ENCODE peak calls at places on chromosomes 5 and 9, in eight cellular contexts. N, V, H, M, X, U, F and G are unnamed samples.

GRCh38 chr5:72746736-72747135 is 69.7 kb upstream of the TNPO1 start:
- DNase-seq in N (no peak), V (no peak), H (no peak), M (no peak), X (no peak), U (no peak), F (no peak), G (no peak)

GRCh38 chr5:6384856-6385255 is 6.5 kb upstream of the MED10 start:
- DNase-seq in N (no peak), V (no peak), H (no peak), M (no peak), X (no peak), U (no peak), F (no peak), G (no peak)

GRCh38 chr5:124132843-124133242 is 613.6 kb downstream of the ZNF608 start:
- DNase-seq in N (no peak), V (no peak), H (no peak), M (no peak), X (no peak), U (no peak), F (no peak), G (no peak)

GRCh38 chr9:132881826-132882225 is 3.1 kb downstream of the SPACA9 start:
- DNase-seq in N (no peak), V (no peak), H (no peak), M (no peak), X (no peak), U (no peak), F (no peak), G (no peak)

GRCh38 chr9:111914749-111915424 is 18.3 kb downstream of the UGCG start:
- DNase-seq in N (no peak), V (no peak), H (no peak), M (no peak), X (no peak), U (no peak), F (no peak), G (no peak)

GRCh38 chr9:128136816-128137793 is 9.6 kb upstream of the PTGES2 start:
- DNase-seq in N (no peak), V (no peak), H (no peak), M (no peak), X (no peak), U (peak; percentile 73), F (no peak), G (peak; percentile 70)

GRCh38 chr5:95380103-95380628 is 11.0 kb upstream of the FAM81B start:
- DNase-seq in N (no peak), V (no peak), H (no peak), M (no peak), X (no peak), U (no peak), F (no peak), G (no peak)

GRCh38 chr5:179327026-179327735 is 18.1 kb downstream of the ADAMTS2 start:
- DNase-seq in N (no peak), V (no peak), H (no peak), M (peak; percentile 4), X (no peak), U (no peak), F (no peak), G (no peak)

GRCh38 chr9:131674425-131675421 is 65.2 kb downstream of the RAPGEF1 start:
- DNase-seq in N (no peak), V (no peak), H (no peak), M (no peak), X (no peak), U (no peak), F (no peak), G (no peak)

GRCh38 chr5:79595086-79595485 is 17.2 kb upstream of the TENT2 start:
- DNase-seq in N (no peak), V (no peak), H (no peak), M (no peak), X (no peak), U (no peak), F (no peak), G (no peak)

GRCh38 chr9:76657265-76657664 is 107.0 kb upstream of the PCA3 start:
- DNase-seq in N (no peak), V (no peak), H (no peak), M (no peak), X (no peak), U (no peak), F (no peak), G (no peak)

GRCh38 chr5:125722550-125722949 is 700.7 kb upstream of the GRAMD2B start:
- DNase-seq in N (no peak), V (no peak), H (no peak), M (no peak), X (no peak), U (no peak), F (no peak), G (no peak)

GRCh38 chr5:17807069-17807468 is 172.8 kb downstream of the TAF11L14 start:
- DNase-seq in N (no peak), V (no peak), H (no peak), M (no peak), X (no peak), U (no peak), F (no peak), G (no peak)

GRCh38 chr5:169801324-169801777 is 164.3 kb downstream of the DOCK2 start:
- DNase-seq in N (no peak), V (no peak), H (no peak), M (no peak), X (peak; percentile 60), U (no peak), F (no peak), G (no peak)

GRCh38 chr5:153551537-153552079 is 61.1 kb downstream of the GRIA1 start:
- DNase-seq in N (no peak), V (no peak), H (peak; percentile 51), M (no peak), X (no peak), U (peak; percentile 88), F (no peak), G (peak; percentile 83)

GRCh38 chr5:82107277-82107676 is 135.5 kb downstream of the ATG10 start:
- DNase-seq in N (no peak), V (no peak), H (peak; percentile 10), M (no peak), X (no peak), U (no peak), F (no peak), G (peak; percentile 3)

GRCh38 chr9:101138516-101138915 is 110.0 kb downstream of the PLPPR1 start:
- DNase-seq in N (no peak), V (no peak), H (no peak), M (no peak), X (no peak), U (no peak), F (no peak), G (no peak)

GRCh38 chr9:93133641-93134017 is 422 bp downstream of the NINJ1 start:
- DNase-seq in N (peak; percentile 83), V (peak; percentile 51), H (peak; percentile 60), M (peak; percentile 58), X (peak; percentile 90), U (no peak), F (peak; percentile 78), G (peak; percentile 72)

DNA sequence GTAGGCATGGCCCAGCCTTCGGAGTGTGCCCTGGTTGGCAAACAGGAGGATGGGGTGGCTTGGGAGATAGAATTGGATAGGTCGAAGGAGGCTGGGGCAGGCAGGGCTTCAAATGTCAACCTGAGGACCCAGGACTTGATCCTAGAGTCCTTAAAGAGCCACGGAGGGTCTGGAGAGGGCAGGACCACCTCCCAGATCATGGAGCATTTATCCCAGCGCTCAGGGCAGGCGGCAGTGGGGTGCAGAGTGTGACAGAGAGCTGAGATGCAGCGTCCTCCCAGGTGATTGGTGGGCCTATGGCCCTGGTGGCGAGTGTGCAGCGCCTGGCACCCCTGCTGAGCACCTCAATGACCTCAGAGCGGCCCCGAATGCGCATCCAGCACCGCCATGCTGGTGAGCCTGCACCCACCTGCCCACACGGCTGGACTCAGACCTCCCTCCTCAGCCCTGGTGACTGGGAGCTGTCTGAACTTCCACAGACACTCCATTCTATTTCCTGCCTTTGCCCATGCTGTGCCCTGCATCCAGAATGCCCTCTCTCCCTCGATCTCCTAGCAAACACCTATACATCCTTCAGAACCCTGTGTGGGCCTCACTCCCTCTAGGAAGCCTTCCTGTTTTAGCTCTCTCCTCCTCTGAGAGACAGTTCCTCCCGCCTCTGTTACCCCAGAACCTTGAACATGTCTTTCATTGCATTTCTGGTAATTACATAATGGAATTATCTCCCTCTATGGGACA is 6.3 kb downstream of the ADGRD2 start:
- DNase-seq in N (no peak), V (no peak), H (no peak), M (no peak), X (no peak), U (no peak), F (no peak), G (no peak)
- TF ChIP-seq CTCF in N (no peak), V (no peak), H (no peak), M (no peak), X (no peak), U (no peak), F (no peak), G (no peak)

DNA sequence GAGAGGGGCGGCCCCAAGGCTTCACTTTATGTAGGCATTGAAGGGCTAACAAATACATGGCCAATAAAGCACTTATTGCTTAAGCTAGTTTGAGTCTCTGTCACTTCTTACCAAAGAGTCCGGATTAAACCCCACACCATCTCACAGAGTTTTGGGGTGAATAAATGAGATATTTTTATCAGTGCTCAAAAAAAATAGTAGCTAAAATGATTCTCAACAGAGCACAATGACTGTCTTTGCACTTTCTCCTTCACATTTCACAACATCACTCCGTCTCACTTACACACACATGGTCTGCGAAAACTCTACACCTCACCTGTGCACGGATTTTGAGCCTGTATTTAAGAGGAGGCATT is 92.9 kb downstream of the LMX1B start:
- DNase-seq in N (no peak), V (no peak), H (no peak), M (no peak), X (no peak), U (no peak), F (no peak), G (no peak)
- TF ChIP-seq CTCF in N (no peak), V (no peak), H (no peak), M (no peak), X (no peak), U (no peak), F (no peak), G (no peak)

GRCh38 chr5:39772307-39772706 is 347.5 kb upstream of the DAB2 start:
- DNase-seq in N (no peak), V (no peak), H (no peak), M (no peak), X (no peak), U (no peak), F (no peak), G (no peak)

GRCh38 chr5:39775058-39775457 is 350.3 kb upstream of the DAB2 start:
- DNase-seq in N (no peak), V (no peak), H (no peak), M (no peak), X (no peak), U (no peak), F (no peak), G (no peak)

GRCh38 chr5:39774597-39774996 is 349.8 kb upstream of the DAB2 start:
- DNase-seq in N (no peak), V (no peak), H (no peak), M (no peak), X (no peak), U (no peak), F (no peak), G (no peak)

GRCh38 chr5:39779836-39780235 is 355.1 kb upstream of the DAB2 start:
- DNase-seq in N (no peak), V (no peak), H (no peak), M (no peak), X (no peak), U (no peak), F (no peak), G (no peak)

GRCh38 chr5:39775458-39776365 is 350.9 kb upstream of the DAB2 start:
- DNase-seq in N (no peak), V (no peak), H (peak; percentile 58), M (no peak), X (no peak), U (peak; percentile 53), F (no peak), G (peak; percentile 64)
- TF ChIP-seq CTCF in N (no peak), V (no peak), H (no peak), M (no peak), X (no peak), U (no peak), F (no peak), G (no peak)

GRCh38 chr5:173329370-173330150 is 1.3 kb upstream of the STC2 start:
- DNase-seq in N (no peak), V (peak; percentile 23), H (no peak), M (peak; percentile 87), X (no peak), U (no peak), F (peak; percentile 95), G (no peak)
- TF ChIP-seq CTCF in N (no peak), V (no peak), H (peak; percentile 12), M (no peak), X (no peak), U (no peak), F (peak; percentile 31), G (no peak)